ENCODE peak calls at places on chromosomes 7 and 10, in ten cellular contexts. I is psoas muscle, N is ascending aorta, J is neural progenitor cell, X is lower lobe of right lung, D is IMR-90, E is H9, W is A549, C is left ventricle myocardium inferior, F is cardiac muscle cell. K is an unnamed sample. For H3K4me1, the result is how much of the 10 kb centered on the place peaks cover.

GRCh38 chr10:32963102-32963501 is 5.1 kb upstream of the ITGB1 start:
- DNase-seq in C (no peak), W (no peak), F (peak), X (no peak), I (no peak), D (peak), N (no peak), E (no peak), J (no peak), K (no peak)

GRCh38 chr10:45420453-45421192 is 46.6 kb downstream of the ALOX5 start:
- DNase-seq in C (peak), I (peak), X (peak), W (no peak), J (no peak), N (peak), F (peak), E (no peak), D (peak), K (peak)

GRCh38 chr7:158744070-158744469 is 39.5 kb upstream of the NCAPG2 start:
- DNase-seq in N (no peak), C (no peak), X (no peak), D (no peak), F (no peak), I (no peak), J (no peak), W (no peak), E (no peak), K (no peak)

GRCh38 chr7:40811666-40812065 is 676.9 kb downstream of the SUGCT start:
- DNase-seq in F (no peak), E (no peak), W (no peak), X (no peak), I (no peak), D (no peak), J (no peak), C (no peak), N (no peak), K (no peak)

GRCh38 chr7:70646551-70647248 is 485.2 kb upstream of the GALNT17 start:
- DNase-seq in J (no peak), D (no peak), X (no peak), N (no peak), F (no peak), I (peak), W (no peak), C (no peak), E (no peak), K (no peak)

GRCh38 chr10:7756360-7756992 is 31.3 kb downstream of the KIN start:
- DNase-seq in D (peak), I (no peak), W (peak), N (no peak), J (peak), C (no peak), E (peak), F (peak), X (no peak), K (no peak)

GRCh38 chr10:77006836-77007511 is 630.6 kb downstream of the KCNMA1 start:
- DNase-seq in J (no peak), C (no peak), I (no peak), N (no peak), F (no peak), E (no peak), X (no peak), W (no peak), D (peak), K (no peak)

GRCh38 chr10:71927669-71928592 is 36.3 kb upstream of the CHST3 start:
- DNase-seq in E (no peak), W (peak), F (peak), I (no peak), C (no peak), N (no peak), X (no peak), D (peak), J (no peak), K (no peak)

GRCh38 chr10:36638461-36638860 is 486.9 kb upstream of the ANKRD30A start:
- DNase-seq in X (no peak), E (no peak), D (peak), N (no peak), I (no peak), J (no peak), F (no peak), W (no peak), C (no peak), K (no peak)

GRCh38 chr7:57348646-57349269 is 101.2 kb upstream of the ZNF716 start:
- DNase-seq in I (peak), X (no peak), D (no peak), C (peak), N (no peak), J (no peak), E (no peak), W (no peak), F (no peak), K (no peak)

GRCh38 chr10:58813573-58813972 is 300.9 kb downstream of the BICC1 start:
- DNase-seq in D (no peak), C (no peak), N (no peak), F (no peak), X (no peak), J (no peak), I (no peak), W (no peak), E (no peak), K (no peak)

GRCh38 chr7:157568785-157569584 is 232.2 kb downstream of the DNAJB6 start:
- DNase-seq in F (peak), W (no peak), N (no peak), X (peak), J (peak), I (peak), D (no peak), E (peak), C (peak), K (peak)

GRCh38 chr10:121692626-121693025 is 94.4 kb upstream of the FGFR2 start:
- DNase-seq in F (no peak), J (no peak), C (no peak), D (no peak), I (no peak), E (no peak), N (no peak), X (no peak), W (no peak), K (no peak)

GRCh38 chr10:60419249-60419648 is 29.6 kb upstream of the ANK3 start:
- DNase-seq in E (no peak), F (no peak), N (no peak), J (no peak), C (no peak), I (no peak), W (no peak), D (no peak), X (no peak), K (no peak)

GRCh38 chr7:35253680-35254495 is at the start of gene TBX20:
- DNase-seq in D (peak), X (peak), E (peak), N (no peak), F (peak), I (peak), J (peak), C (peak), W (peak), K (no peak)

GRCh38 chr7:86908948-86909347 is 150.5 kb downstream of the ELAPOR2 start:
- DNase-seq in X (no peak), I (no peak), W (no peak), E (no peak), J (peak), D (no peak), F (peak), N (no peak), C (no peak), K (no peak)

GRCh38 chr7:33287738-33288137 is 158.4 kb downstream of the BBS9 start:
- DNase-seq in W (no peak), F (no peak), N (no peak), J (no peak), D (no peak), C (no peak), E (no peak), X (no peak), I (no peak), K (no peak)

GRCh38 chr10:71727429-71728217 is 8.0 kb upstream of the C10orf105 start:
- DNase-seq in F (peak), J (no peak), W (no peak), I (peak), E (no peak), N (no peak), X (peak), D (no peak), C (peak), K (peak)

GRCh38 chr10:120746016-120746755 is 105.0 kb upstream of the WDR11 start:
- DNase-seq in I (no peak), W (no peak), J (no peak), E (no peak), N (no peak), F (no peak), X (no peak), C (no peak), D (no peak), K (no peak)

GRCh38 chr7:111529507-111530355 is 32.6 kb downstream of the IMMP2L start:
- DNase-seq in W (no peak), N (no peak), J (no peak), F (peak), D (peak), I (no peak), C (no peak), E (no peak), X (no peak), K (no peak)

GRCh38 chr10:34087095-34087418 is 728.0 kb downstream of the PARD3 start:
- DNase-seq in J (no peak), D (no peak), X (no peak), I (no peak), F (no peak), E (no peak), C (no peak), N (no peak), W (no peak), K (no peak)

GRCh38 chr10:67045404-67045803 is 119.6 kb downstream of the LRRTM3 start:
- DNase-seq in N (no peak), E (no peak), D (no peak), F (no peak), I (no peak), X (no peak), C (no peak), J (no peak), W (no peak), K (no peak)

GRCh38 chr7:43463401-43463980 is 119.4 kb upstream of the STK17A start:
- DNase-seq in J (peak), X (no peak), I (no peak), N (no peak), F (peak), C (no peak), D (no peak), W (no peak), E (no peak), K (no peak)

GRCh38 chr7:56206420-56206819 is 90.2 kb upstream of the NUPR2 start:
- DNase-seq in J (no peak), E (no peak), W (no peak), N (no peak), F (no peak), D (no peak), X (no peak), C (no peak), I (no peak), K (no peak)

GRCh38 chr10:76984559-76985443 is 652.8 kb downstream of the KCNMA1 start:
- DNase-seq in F (peak), X (peak), D (peak), J (peak), E (peak), W (peak), N (no peak), C (peak), I (peak), K (peak)

GRCh38 chr7:37642028-37642540 is 41.5 kb upstream of the GPR141 start:
- DNase-seq in N (no peak), C (no peak), D (no peak), E (peak), J (peak), F (no peak), X (no peak), W (no peak), I (no peak), K (no peak)

GRCh38 chr7:1065263-1066260 is 21.2 kb downstream of the GPR146 start:
- DNase-seq in I (peak), D (peak), X (peak), W (peak), E (peak), J (peak), N (peak), F (peak), C (peak), K (peak)

GRCh38 chr7:45410893-45411292 is 163.3 kb upstream of the ADCY1 start:
- DNase-seq in I (no peak), N (no peak), E (no peak), W (no peak), D (no peak), C (no peak), J (no peak), F (no peak), X (no peak), K (no peak)

GRCh38 chr7:6172331-6173295 is 99.8 kb downstream of the CYTH3 start:
- DNase-seq in D (peak), F (peak), J (no peak), X (no peak), E (no peak), W (no peak), I (no peak), C (no peak), N (no peak), K (no peak)

GRCh38 chr10:59839576-59839975 is 66.8 kb downstream of the CCDC6 start:
- DNase-seq in N (no peak), E (no peak), W (no peak), J (no peak), X (no peak), D (peak), C (no peak), I (no peak), F (peak), K (no peak)

GRCh38 chr7:27346531-27347260 is 104.1 kb downstream of the EVX1 start:
- DNase-seq in I (peak), W (peak), E (peak), D (peak), J (no peak), F (peak), X (no peak), N (no peak), C (no peak), K (peak)

GRCh38 chr7:131562941-131563340 is 6.5 kb upstream of the PODXL start:
- DNase-seq in N (no peak), D (peak), C (no peak), E (no peak), I (no peak), F (no peak), J (no peak), X (no peak), W (no peak), K (no peak)

GRCh38 chr7:130908345-130909160 is 174.5 kb upstream of the KLF14 start:
- DNase-seq in I (no peak), J (no peak), F (no peak), W (no peak), E (no peak), N (no peak), X (no peak), D (peak), C (no peak), K (no peak)

DNA sequence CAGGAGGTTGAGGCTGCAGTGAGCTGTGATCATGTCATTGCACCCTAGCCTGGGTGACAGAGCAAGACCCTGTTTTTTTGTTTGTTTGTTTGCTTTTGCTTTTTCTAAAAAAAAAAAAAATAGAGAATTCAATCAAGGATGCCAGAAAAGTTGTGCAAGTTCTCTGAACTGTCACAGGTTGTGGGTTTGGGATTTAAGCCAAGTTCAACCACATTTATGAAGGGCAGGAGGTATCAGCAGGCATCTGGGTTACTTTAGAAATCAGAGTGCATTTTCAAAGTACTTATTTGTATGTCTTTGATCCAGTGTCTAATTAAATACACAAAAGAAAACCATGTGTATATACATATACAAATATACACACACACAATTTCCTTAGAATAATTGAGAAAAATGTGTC is 151.2 kb upstream of the MINDY3 start:
- DNase-seq in C (no peak), F (no peak), E (no peak), N (no peak), D (no peak), J (no peak), W (no peak), I (no peak), X (no peak), K (no peak)
- TF ChIP-seq CTCF in C (no peak), F (no peak), E (no peak), N (no peak), D (no peak), J (no peak), W (no peak), I (no peak), X (no peak), K (no peak)

DNA sequence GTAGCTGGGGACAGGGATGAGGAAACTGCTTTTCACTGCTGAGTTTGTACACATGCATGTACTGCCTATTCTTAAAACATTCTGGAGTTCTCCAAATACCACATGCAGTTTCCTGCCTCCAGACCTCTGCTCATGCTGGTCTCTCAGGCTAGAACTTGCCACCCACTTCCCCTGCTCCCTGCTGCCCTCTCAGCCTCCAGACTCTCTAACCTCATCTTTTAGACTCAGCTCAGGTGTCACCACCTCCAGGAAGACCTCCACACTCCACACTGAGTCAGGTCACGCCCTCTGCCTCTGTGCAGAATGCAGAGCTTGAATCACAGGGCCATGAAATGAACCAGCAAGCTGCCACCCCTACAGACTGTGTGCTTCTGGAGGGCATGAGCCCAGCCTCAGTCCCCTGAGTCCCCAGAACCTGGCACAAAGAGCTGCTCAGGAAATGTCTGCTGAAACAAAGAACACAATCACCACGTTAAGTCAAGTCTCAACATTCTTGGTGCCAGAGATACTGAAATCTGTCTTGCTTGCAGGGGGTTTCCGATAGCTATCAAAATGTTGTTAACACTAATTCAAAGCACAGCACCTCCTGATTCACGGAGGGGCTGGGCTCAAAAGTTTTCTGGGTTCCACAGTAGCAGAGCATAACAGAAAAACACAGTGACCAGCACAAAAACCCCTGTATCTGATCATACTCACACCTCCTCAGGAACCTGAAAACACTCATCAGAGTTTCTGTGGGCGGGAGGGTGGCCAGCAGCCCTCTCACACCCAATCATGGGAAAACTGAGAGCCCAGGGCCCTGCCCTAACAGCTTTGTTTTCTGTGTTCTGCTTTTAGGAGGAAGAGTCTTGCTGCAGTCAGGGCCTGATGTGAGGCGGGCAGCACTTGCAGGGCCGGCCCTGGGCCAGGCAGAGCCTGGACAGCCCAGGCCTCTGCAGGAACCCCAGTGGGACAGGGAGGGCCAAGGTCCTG is 21.1 kb downstream of the FAM53B start:
- DNase-seq in X (peak), E (no peak), I (no peak), D (no peak), W (no peak), J (no peak), C (peak), N (no peak), F (no peak), K (no peak)
- H3K4me1 ChIP-seq in X (half or more), E (under half), I (half or more), D (under half), W (under half), J (under half), C (half or more), N (under half), F (under half), K (under half)

DNA sequence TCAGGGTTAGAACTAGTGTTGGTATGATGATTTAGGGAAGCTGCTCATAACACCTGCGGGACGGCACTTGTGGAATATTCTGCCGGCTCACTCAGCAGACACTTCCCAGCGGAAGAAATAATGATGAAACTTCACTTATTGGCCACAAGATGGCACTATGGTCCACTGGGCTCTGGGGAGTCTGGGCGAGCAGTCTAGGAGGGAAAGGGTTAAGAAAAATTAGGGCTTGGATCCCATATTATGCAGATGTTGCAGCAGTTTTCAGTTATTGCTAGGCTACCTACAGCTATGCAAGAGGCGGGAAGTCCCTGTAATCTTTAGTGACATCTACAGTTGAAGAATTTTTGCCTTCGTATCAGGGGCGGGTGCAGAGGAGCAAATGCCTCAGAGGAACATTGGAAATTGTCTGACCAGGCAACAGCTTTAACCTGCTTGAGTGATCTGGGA is 238.7 kb upstream of the PRSS58 start:
- DNase-seq in N (no peak), D (peak), F (peak), J (peak), I (no peak), W (no peak), C (no peak), X (no peak), E (no peak), K (no peak)
- TF ChIP-seq CTCF in N (peak), D (peak), F (peak), J (peak), I (peak), W (peak), C (peak), X (peak), E (peak), K (peak)

GRCh38 chr10:79012567-79012966 is 56.2 kb upstream of the ZMIZ1 start:
- DNase-seq in W (no peak), D (no peak), E (no peak), C (no peak), J (no peak), X (no peak), N (no peak), I (no peak), F (no peak), K (no peak)

GRCh38 chr10:79017882-79018550 is 50.8 kb upstream of the ZMIZ1 start:
- DNase-seq in F (no peak), E (no peak), I (no peak), C (no peak), X (peak), N (no peak), J (no peak), D (no peak), W (no peak), K (no peak)

GRCh38 chr10:79018591-79019011 is 50.2 kb upstream of the ZMIZ1 start:
- DNase-seq in D (peak), E (no peak), X (peak), J (no peak), C (no peak), W (no peak), N (no peak), F (peak), I (peak), K (peak)

GRCh38 chr10:79013406-79013805 is 55.4 kb upstream of the ZMIZ1 start:
- DNase-seq in X (no peak), C (no peak), D (no peak), J (no peak), N (no peak), W (no peak), E (no peak), I (no peak), F (no peak), K (no peak)

GRCh38 chr10:79014796-79015195 is 54.0 kb upstream of the ZMIZ1 start:
- DNase-seq in C (no peak), X (no peak), F (no peak), N (peak), D (no peak), I (no peak), W (no peak), J (no peak), E (no peak), K (no peak)
- H3K4me1 ChIP-seq in C (under half), X (under half), F (under half), N (under half), D (under half), I (under half), W (under half), J (under half), E (under half), K (under half)

K was measured in breast epithelium.